ENCODE peak calls at places on chromosomes 12 and 14, in four cellular contexts. N is K562, M is H1, Q is GM12878. H is an unnamed sample.

GRCh38 chr14:65101631-65102440 is 481 bp downstream of the MAX start:
- DNase-seq in N (no peak), M (no peak), Q (no peak), H (no peak)

GRCh38 chr14:51981218-51981854 is 8.0 kb upstream of the RTRAF start:
- DNase-seq in Q (no peak), N (no peak), M (no peak), H (no peak)

GRCh38 chr14:73241481-73242165 is 4.3 kb downstream of the PAPLN start:
- DNase-seq in M (no peak), Q (no peak), N (no peak), H (no peak)

GRCh38 chr14:70934084-70934483 is 26.8 kb downstream of the PCNX1 start:
- DNase-seq in M (no peak), Q (no peak), N (no peak), H (no peak)

GRCh38 chr12:123971449-123971769 is 1.2 kb downstream of the CCDC92 start:
- DNase-seq in N (no peak), M (no peak), Q (no peak), H (no peak)

GRCh38 chr14:53214384-53214783 is 61.3 kb upstream of the DDHD1 start:
- DNase-seq in M (no peak), Q (no peak), N (no peak), H (no peak)

GRCh38 chr14:68796418-68797101 is 3.7 kb upstream of the ZFP36L1 start:
- DNase-seq in M (no peak), Q (no peak), N (no peak), H (no peak)

GRCh38 chr14:85463512-85463911 is 66.4 kb upstream of the FLRT2 start:
- DNase-seq in M (no peak), Q (no peak), N (no peak), H (no peak)

GRCh38 chr12:52581066-52581465 is 7.4 kb upstream of the KRT74 start:
- DNase-seq in Q (no peak), N (no peak), M (no peak), H (no peak)

GRCh38 chr12:64256166-64256800 is 34.2 kb upstream of the KICS2 start:
- DNase-seq in Q (no peak), N (peak), M (no peak), H (peak)

GRCh38 chr12:132214906-132215643 is 70.8 kb downstream of the NOC4L start:
- DNase-seq in M (no peak), Q (no peak), N (no peak), H (no peak)

GRCh38 chr12:19836456-19836855 is 397.2 kb downstream of the AEBP2 start:
- DNase-seq in N (no peak), M (no peak), Q (no peak), H (no peak)

GRCh38 chr14:57209561-57209960 is 59.1 kb downstream of the EXOC5 start:
- DNase-seq in M (no peak), Q (no peak), N (no peak), H (no peak)

GRCh38 chr14:55553791-55554190 is 26.2 kb upstream of the KTN1 start:
- DNase-seq in N (no peak), Q (no peak), M (no peak), H (no peak)

GRCh38 chr12:111846016-111846415 is 4.0 kb downstream of the MAPKAPK5 start:
- DNase-seq in M (no peak), N (no peak), Q (no peak), H (no peak)

GRCh38 chr12:114762490-114763110 is 78.6 kb upstream of the TBX3 start:
- DNase-seq in Q (no peak), M (no peak), N (no peak), H (no peak)

GRCh38 chr14:20610002-20610765 is 19.0 kb upstream of the RNASE12 start:
- DNase-seq in N (peak), M (no peak), Q (no peak), H (peak)

GRCh38 chr14:79583738-79584405 is 627.4 kb downstream of the DIO2 start:
- DNase-seq in M (no peak), N (no peak), Q (no peak), H (no peak)

GRCh38 chr12:26789731-26790644 is 43.0 kb downstream of the ITPR2 start:
- DNase-seq in N (no peak), M (no peak), Q (no peak), H (no peak)

GRCh38 chr12:76346798-76347420 is 1.3 kb downstream of the BBS10 start:
- DNase-seq in N (no peak), M (no peak), Q (peak), H (peak)

GRCh38 chr12:109222062-109222461 is 87.0 kb downstream of the FOXN4 start:
- DNase-seq in Q (no peak), N (no peak), M (no peak), H (no peak)

GRCh38 chr12:96698965-96699364 is 208.1 kb upstream of the NEDD1 start:
- DNase-seq in N (no peak), Q (no peak), M (no peak), H (no peak)

GRCh38 chr12:67792185-67792584 is 143.6 kb downstream of the DYRK2 start:
- DNase-seq in N (no peak), Q (no peak), M (no peak), H (no peak)
- TF ChIP-seq CBX5 in N (no peak), Q (no peak), M (no peak), H (no peak)

DNA sequence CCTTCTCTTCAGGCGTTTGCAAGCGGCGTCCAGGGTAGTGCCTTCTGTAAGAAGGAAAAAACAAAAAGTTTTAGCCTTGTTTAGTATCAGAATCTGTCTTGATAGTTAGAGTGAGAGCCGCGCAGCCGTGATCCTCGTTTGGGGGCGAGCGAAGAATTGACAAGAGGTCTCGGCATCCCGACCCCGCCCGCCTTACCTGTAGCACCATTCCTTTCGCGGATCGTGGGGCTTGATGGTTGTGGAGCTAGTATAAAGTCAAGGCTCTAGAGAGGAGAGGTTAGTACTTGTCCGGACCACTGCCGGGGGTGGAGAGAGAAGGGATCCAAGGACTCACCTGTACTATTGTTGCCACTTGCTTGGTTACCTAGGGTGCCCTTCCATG is 494 bp downstream of the TMTC3 start:
- DNase-seq in M (no peak), Q (no peak), N (peak), H (peak)
- TF ChIP-seq HDAC6 in M (no peak), Q (no peak), N (no peak), H (no peak)

DNA sequence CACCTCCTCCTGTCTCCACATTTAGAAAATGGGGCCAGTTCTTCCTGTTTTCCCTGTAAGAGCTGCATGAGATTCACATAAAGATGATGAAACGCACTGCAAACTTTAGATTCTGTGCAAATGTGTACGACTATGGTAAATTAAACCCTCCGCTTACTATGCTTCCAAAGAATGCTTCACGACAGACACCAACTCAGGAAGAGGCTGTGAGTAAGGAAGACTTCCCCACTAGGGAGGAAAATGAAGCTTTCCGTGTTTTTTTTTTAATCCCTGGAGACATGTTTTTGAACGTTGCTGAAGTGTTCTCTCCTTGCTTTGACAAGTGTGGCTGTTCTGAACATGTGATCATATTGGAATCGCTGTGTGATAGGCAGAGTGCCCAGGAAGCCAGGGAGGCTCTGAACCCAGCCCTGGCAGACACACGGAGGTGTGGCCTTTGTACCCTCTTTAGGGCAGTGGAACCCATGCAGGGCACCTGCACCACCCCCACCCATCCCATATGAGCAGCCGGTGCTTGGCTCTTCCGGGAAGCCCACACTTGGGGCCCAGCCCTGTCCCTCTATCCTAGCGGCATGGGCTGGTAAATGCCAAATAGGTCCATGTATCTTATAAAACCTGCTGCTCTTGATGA is 7.5 kb upstream of the SYNE3 start:
- DNase-seq in N (peak), M (no peak), Q (no peak), H (peak)
- TF ChIP-seq CBX5 in N (no peak), M (no peak), Q (no peak), H (peak)

DNA sequence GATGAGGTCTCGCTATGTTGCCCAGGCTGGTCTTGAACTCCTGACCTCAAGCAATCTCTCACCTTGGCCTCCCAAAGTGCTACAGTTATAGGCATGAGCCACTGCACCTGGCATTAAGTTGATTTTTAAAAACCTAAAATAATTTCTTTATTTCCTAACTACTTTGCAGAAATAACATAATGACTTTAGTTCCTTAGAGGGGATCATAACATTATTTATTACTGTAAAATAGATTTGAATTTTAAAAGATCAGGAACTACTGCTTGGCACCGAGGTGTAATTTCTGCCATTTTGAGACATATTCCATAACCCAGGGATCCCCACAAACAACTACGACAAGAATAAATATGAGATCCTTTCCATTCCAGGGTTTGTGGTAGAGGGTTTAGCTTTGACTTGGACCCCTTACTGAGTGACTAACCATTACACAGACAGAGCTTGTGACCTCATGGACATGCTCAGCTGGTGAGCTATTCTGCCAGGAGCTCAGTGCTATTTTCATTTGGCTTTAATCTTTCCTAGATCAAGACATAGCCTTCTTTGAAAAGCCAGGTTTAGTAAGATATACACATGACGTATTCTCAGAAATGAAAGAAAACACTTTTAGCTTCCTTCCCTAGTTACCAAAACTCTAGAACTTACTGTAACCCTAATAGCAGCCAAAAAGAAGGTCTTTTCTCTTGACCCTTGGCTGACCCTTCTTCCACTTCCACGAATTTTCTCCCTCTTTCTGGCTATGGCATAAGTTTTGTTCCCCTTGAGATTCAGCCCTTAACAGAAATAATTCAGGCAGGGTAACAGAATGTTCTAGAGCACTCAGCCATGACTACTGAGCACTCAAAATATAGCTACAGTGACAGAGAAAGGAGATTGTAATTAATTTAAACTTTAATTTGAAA is 75.1 kb upstream of the NUDT4 start:
- DNase-seq in Q (no peak), N (peak), M (no peak), H (no peak)
- TF ChIP-seq HDAC6 in Q (no peak), N (no peak), M (no peak), H (no peak)

GRCh38 chr12:92597118-92597517 is 105.7 kb upstream of the PLEKHG7 start:
- DNase-seq in N (no peak), M (no peak), Q (no peak), H (no peak)

GRCh38 chr12:92595663-92596062 is 107.1 kb upstream of the PLEKHG7 start:
- DNase-seq in Q (no peak), M (no peak), N (no peak), H (no peak)

GRCh38 chr12:92596388-92596787 is 106.4 kb upstream of the PLEKHG7 start:
- DNase-seq in M (no peak), N (no peak), Q (no peak), H (no peak)

GRCh38 chr12:92597997-92598396 is 104.8 kb upstream of the PLEKHG7 start:
- DNase-seq in N (no peak), Q (no peak), M (no peak), H (no peak)

DNA sequence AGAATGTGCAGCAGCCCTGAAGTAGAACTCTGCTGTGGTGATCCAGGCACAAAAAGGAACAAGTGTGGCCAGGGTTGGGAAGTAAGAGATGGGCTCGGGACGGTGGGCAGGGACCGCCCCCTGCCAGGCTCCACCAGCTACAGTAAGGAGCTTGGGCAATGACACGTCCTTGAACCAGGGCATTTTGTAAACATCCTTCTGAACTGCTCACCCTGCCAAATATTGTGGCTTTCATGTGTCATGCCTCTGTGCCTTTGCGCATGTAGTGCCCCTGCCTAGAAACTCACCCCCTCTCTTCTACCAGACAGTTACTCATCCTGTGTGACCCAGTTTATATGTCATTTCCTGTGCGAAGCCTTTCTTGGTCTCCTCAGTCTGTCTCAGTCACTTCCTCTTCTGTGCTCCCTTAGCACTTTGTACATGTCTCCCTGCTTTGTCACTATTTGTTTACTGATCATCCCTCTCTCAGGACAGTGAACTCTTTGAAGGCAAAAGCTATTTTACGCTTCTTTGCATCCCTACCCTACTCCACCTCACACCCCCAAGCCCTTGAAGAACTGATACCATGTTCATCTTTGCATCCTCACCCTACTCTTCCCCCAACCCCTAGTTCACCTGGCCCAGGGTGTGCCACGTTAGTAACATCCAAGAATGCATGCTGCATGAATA is 108.9 kb upstream of the PLEKHG7 start:
- DNase-seq in Q (peak), N (no peak), M (no peak), H (peak)
- TF ChIP-seq CBX5 in Q (peak), N (no peak), M (no peak), H (no peak)

GRCh38 chr14:62722406-62722805 is 322.9 kb downstream of the KCNH5 start:
- DNase-seq in M (no peak), Q (no peak), N (no peak), H (no peak)
- TF ChIP-seq HDAC6 in M (no peak), Q (no peak), N (no peak), H (no peak)

GRCh38 chr14:90398315-90398811 is 1.5 kb downstream of the CALM1 start:
- DNase-seq in N (no peak), Q (no peak), M (no peak), H (no peak)

GRCh38 chr14:90400904-90401561 is 4.2 kb downstream of the CALM1 start:
- DNase-seq in M (no peak), Q (no peak), N (no peak), H (peak)

GRCh38 chr14:90397401-90398314 is 829 bp downstream of the CALM1 start:
- DNase-seq in M (no peak), N (peak), Q (no peak), H (peak)

GRCh38 chr14:90399541-90400444 is 3.0 kb downstream of the CALM1 start:
- DNase-seq in Q (peak), M (peak), N (peak), H (peak)

GRCh38 chr14:90398841-90399540 is 2.2 kb downstream of the CALM1 start:
- DNase-seq in N (no peak), Q (no peak), M (no peak), H (no peak)
- TF ChIP-seq CBX5 in N (no peak), Q (no peak), M (no peak), H (no peak)

GRCh38 chr12:13102481-13103195 is 829 bp downstream of the GSG1 start:
- DNase-seq in Q (no peak), M (no peak), N (no peak), H (no peak)
- TF ChIP-seq HDAC6 in Q (no peak), M (no peak), N (no peak), H (no peak)

H was measured in HepG2.